ENCODE peak calls at places on chromosomes 4 and X, in four cellular contexts. X is cardiac fibroblast, J is dorsolateral prefrontal cortex, U is tibial artery. Q is an unnamed sample.

GRCh38 chrX:103063918-103064434 is at the start of gene BEX1:
- DNase-seq in J (peak; percentile 89), X (peak; percentile 52), U (no peak), Q (no peak)

GRCh38 chr4:1383728-1384591 is 22.3 kb downstream of the NKX1-1 start:
- DNase-seq in X (no peak), J (no peak), U (peak; percentile 56), Q (no peak)

GRCh38 chrX:40082447-40083119 is 15.2 kb downstream of the BCOR start:
- DNase-seq in U (peak; percentile 78), X (no peak), J (no peak), Q (no peak)

GRCh38 chrX:57951666-57952319 is 41.5 kb upstream of the ZXDA start:
- DNase-seq in U (no peak), J (no peak), X (no peak), Q (no peak)

GRCh38 chr4:38129452-38129830 is 169.2 kb downstream of the PTTG2 start:
- DNase-seq in U (no peak), X (no peak), J (no peak), Q (no peak)

GRCh38 chr4:38819569-38819968 is 15.0 kb upstream of the TLR1 start:
- DNase-seq in U (no peak), X (no peak), J (no peak), Q (no peak)

GRCh38 chrX:10174810-10175209 is 18.0 kb downstream of the CLCN4 start:
- DNase-seq in U (no peak), J (no peak), X (no peak), Q (no peak)

GRCh38 chr4:42865572-42866189 is 26.8 kb upstream of the GRXCR1 start:
- DNase-seq in U (no peak), J (no peak), X (peak; percentile 64), Q (no peak)

GRCh38 chrX:68180501-68181061 is 252.7 kb downstream of the OPHN1 start:
- DNase-seq in J (no peak), U (no peak), X (no peak), Q (no peak)

GRCh38 chr4:53721276-53721675 is 130.0 kb upstream of the LNX1 start:
- DNase-seq in J (no peak), X (no peak), U (no peak), Q (no peak)

GRCh38 chr4:185554243-185555126 is 19.2 kb upstream of the PDLIM3 start:
- DNase-seq in J (no peak), U (no peak), X (no peak), Q (no peak)

GRCh38 chrX:139382529-139382928 is 148.0 kb upstream of the F9 start:
- DNase-seq in J (no peak), U (no peak), X (no peak), Q (no peak)

GRCh38 chr4:84894621-84895020 is 71.9 kb downstream of the WDFY3 start:
- DNase-seq in J (no peak), U (no peak), X (no peak), Q (no peak)

GRCh38 chrX:3175659-3176438 is 134.6 kb downstream of the ARSF start:
- DNase-seq in J (no peak), U (no peak), X (peak; percentile 42), Q (no peak)

GRCh38 chrX:100417671-100418070 is 7.6 kb upstream of the PCDH19 start:
- DNase-seq in X (peak; percentile 70), U (no peak), J (no peak), Q (no peak)

DNA sequence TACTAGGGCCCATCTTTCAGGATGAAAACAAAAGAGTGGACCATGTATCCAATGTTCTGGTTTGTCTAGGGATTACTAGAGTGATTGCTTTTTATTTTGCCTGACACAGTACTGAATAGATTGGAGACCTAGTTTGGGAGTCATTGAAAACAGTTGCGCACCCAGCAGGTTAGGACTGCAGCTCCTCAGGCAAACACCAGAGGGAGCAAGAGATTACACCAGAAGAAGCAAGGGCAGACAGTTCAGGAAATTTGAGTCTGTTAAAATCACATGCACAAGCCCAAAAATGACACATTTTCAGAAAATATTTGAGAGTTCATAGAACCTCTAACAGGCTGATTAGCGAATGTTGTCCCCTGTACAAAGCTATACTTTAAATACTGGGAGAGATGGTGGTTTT is 55.6 kb downstream of the CYLC1 start:
- DNase-seq in X (no peak), U (no peak), J (no peak), Q (no peak)
- TF ChIP-seq CTCF in X (peak; percentile 38), U (peak; percentile 15), J (peak; percentile 31), Q (peak; percentile 42)

DNA sequence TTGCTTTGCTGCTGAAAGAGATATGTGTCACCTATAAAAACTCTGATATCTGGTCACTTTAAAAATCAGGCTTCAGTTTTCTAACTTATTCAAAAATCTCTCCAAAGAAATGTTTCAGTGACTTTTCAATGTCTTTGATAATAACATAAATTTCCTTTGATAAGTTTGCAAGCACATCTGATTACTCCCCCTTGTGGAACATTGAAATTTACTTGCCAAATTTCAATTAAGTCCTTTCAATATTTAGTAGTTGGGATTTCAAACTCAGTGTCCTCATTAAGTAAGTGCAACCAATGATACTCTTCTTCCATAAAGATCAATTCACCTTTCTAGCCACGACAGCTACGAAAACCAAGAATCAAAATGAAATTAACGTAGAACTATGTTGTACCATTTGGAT is 151.3 kb upstream of the FAM47C start:
- DNase-seq in X (no peak), J (no peak), U (no peak), Q (no peak)
- TF ChIP-seq CTCF in X (no peak), J (peak; percentile 45), U (no peak), Q (peak; percentile 16)

GRCh38 chrX:120768681-120769080 is 107.0 kb downstream of the CT47B1 start:
- DNase-seq in X (peak; percentile 56), J (no peak), U (no peak), Q (no peak)

GRCh38 chrX:120773801-120774200 is 101.9 kb downstream of the CT47B1 start:
- DNase-seq in X (no peak), J (no peak), U (no peak), Q (no peak)

GRCh38 chrX:120774611-120775010 is 101.1 kb downstream of the CT47B1 start:
- DNase-seq in U (no peak), J (no peak), X (peak; percentile 58), Q (no peak)

GRCh38 chrX:120768254-120768653 is 107.4 kb downstream of the CT47B1 start:
- DNase-seq in X (peak; percentile 26), U (no peak), J (no peak), Q (no peak)

GRCh38 chrX:120769576-120770341 is 105.9 kb downstream of the CT47B1 start:
- DNase-seq in J (no peak), U (no peak), X (peak; percentile 84), Q (no peak)
- TF ChIP-seq CTCF in J (peak; percentile 26), U (peak; percentile 18), X (peak; percentile 9), Q (peak; percentile 58)

GRCh38 chrX:118346258-118347094 is 570 bp downstream of the WDR44 start:
- DNase-seq in X (no peak), U (peak; percentile 65), J (peak; percentile 53), Q (peak; percentile 87)
- TF ChIP-seq CTCF in X (no peak), U (no peak), J (peak; percentile 8), Q (peak; percentile 36)

GRCh38 chr4:113847710-113848109 is 86.2 kb upstream of the CAMK2D start:
- DNase-seq in X (no peak), J (no peak), U (no peak), Q (no peak)
- TF ChIP-seq CTCF in X (no peak), J (no peak), U (no peak), Q (no peak)

GRCh38 chr4:151099226-151099975 is at the start of gene RPS3A:
- DNase-seq in U (peak; percentile 98), X (peak; percentile 99), J (peak; percentile 96), Q (peak; percentile 99)
- TF ChIP-seq CTCF in U (peak; percentile 42), X (peak; percentile 88), J (peak; percentile 97), Q (peak; percentile 86)

DNA sequence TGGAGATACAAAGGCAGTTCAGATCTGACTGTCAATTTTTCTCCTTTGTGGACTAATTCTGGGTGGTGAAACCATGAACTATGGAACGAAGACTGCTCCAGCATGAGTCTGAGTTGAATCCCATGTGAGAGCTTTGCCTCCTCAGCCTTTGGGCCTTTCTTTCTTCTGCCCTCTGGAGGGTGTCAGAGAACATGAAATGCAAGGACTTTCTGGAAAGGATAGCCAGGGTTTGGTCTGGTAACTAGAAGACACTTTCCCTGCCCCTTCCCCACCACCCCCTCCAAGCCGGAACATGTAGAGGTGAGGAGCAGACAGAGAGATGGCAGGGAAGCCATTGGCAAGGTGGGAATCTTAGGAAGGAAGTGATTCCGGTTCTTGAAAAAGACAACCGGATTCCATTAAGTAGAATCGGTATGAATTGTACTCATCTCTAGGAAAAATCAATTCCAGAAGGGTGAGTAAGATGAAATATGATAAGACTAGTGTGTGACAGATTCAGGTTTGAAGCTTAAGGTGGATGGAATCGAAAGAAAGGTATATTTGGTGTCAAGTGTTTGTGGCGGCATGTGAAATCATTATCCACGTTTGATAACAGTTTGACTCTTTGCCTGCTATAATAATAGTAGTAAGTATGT is 19.0 kb downstream of the FHL1 start:
- DNase-seq in U (no peak), J (no peak), X (peak; percentile 67), Q (no peak)
- TF ChIP-seq CTCF in U (peak; percentile 21), J (peak; percentile 31), X (peak; percentile 43), Q (peak; percentile 40)

GRCh38 chr4:22999419-22999818 is 306.7 kb downstream of the GBA3 start:
- DNase-seq in X (peak; percentile 17), J (no peak), U (no peak), Q (no peak)
- TF ChIP-seq CTCF in X (no peak), J (no peak), U (no peak), Q (no peak)

GRCh38 chr4:182478475-182478874 is 235.3 kb downstream of the TENM3 start:
- DNase-seq in U (no peak), X (peak; percentile 66), J (no peak), Q (no peak)
- TF ChIP-seq CTCF in U (peak; percentile 59), X (peak; percentile 54), J (peak; percentile 74), Q (peak; percentile 78)

GRCh38 chrX:28659269-28659668 is 72.0 kb downstream of the IL1RAPL1 start:
- DNase-seq in U (no peak), X (no peak), J (no peak), Q (no peak)
- TF ChIP-seq CTCF in U (no peak), X (no peak), J (no peak), Q (peak; percentile 9)